ENCODE peak calls at places on chromosomes 2 and 18, in four cellular contexts. G is K562, F is GM12878, N is HepG2. P is an unnamed sample.

GRCh38 chr2:107337209-107337898 is 451.4 kb upstream of the ST6GAL2 start:
- DNase-seq in G (no peak), F (no peak), N (no peak), P (no peak)

GRCh38 chr2:202036601-202037037 is 3.0 kb downstream of the FZD7 start:
- DNase-seq in G (no peak), F (no peak), N (no peak), P (peak; percentile 38)

GRCh38 chr18:22691988-22692710 is 241.0 kb upstream of the RBBP8 start:
- DNase-seq in G (no peak), F (no peak), N (no peak), P (no peak)

GRCh38 chr18:5159080-5159479 is 38.0 kb downstream of the AKAIN1 start:
- DNase-seq in G (no peak), F (no peak), N (no peak), P (no peak)

GRCh38 chr2:235541016-235541415 is 47.2 kb downstream of the AGAP1 start:
- DNase-seq in G (no peak), F (no peak), N (peak; percentile 35), P (no peak)

GRCh38 chr2:118044849-118045248 is 31.0 kb upstream of the CCDC93 start:
- DNase-seq in G (no peak), F (no peak), N (no peak), P (no peak)

GRCh38 chr2:146642066-146642465 is 1202.8 kb upstream of the ACVR2A start:
- DNase-seq in G (no peak), F (no peak), N (peak; percentile 15), P (no peak)

GRCh38 chr2:144681389-144681788 is 161.5 kb upstream of the ZEB2 start:
- DNase-seq in G (no peak), F (no peak), N (no peak), P (no peak)

GRCh38 chr2:1645761-1646476 is 98.4 kb downstream of the PXDN start:
- DNase-seq in G (no peak), F (no peak), N (no peak), P (no peak)

GRCh38 chr2:196963043-196963442 is 36.5 kb upstream of the PGAP1 start:
- DNase-seq in G (no peak), F (no peak), N (no peak), P (no peak)

GRCh38 chr2:75994759-75995158 is 284.0 kb upstream of the GCFC2 start:
- DNase-seq in G (no peak), F (no peak), N (peak; percentile 35), P (peak; percentile 12)

GRCh38 chr2:157876771-157877108 is 610 bp upstream of the ACVR1 start:
- DNase-seq in G (no peak), F (no peak), N (no peak), P (no peak)

GRCh38 chr2:36889782-36890181 is 76.6 kb downstream of the STRN start:
- DNase-seq in G (no peak), F (no peak), N (peak; percentile 35), P (no peak)

GRCh38 chr2:219520079-219520478 is 5.8 kb downstream of the ASIC4 start:
- DNase-seq in G (no peak), F (no peak), N (no peak), P (no peak)

GRCh38 chr2:227826563-227826962 is 12.9 kb downstream of the CCL20 start:
- DNase-seq in G (no peak), F (no peak), N (no peak), P (no peak)

GRCh38 chr2:46481541-46482193 is 2.3 kb downstream of the TMEM247 start:
- DNase-seq in G (no peak), F (no peak), N (no peak), P (no peak)

GRCh38 chr2:190207929-190208328 is 111.7 kb downstream of the HIBCH start:
- DNase-seq in G (no peak), F (no peak), N (no peak), P (no peak)

GRCh38 chr2:45494275-45494977 is 116.6 kb downstream of the SRBD1 start:
- DNase-seq in G (peak; percentile 23), F (peak; percentile 21), N (peak; percentile 64), P (peak; percentile 47)

GRCh38 chr18:9474103-9474982 is 970 bp upstream of the RALBP1 start:
- DNase-seq in G (no peak), F (no peak), N (peak; percentile 66), P (peak; percentile 50)

GRCh38 chr2:112839407-112840067 is 3.0 kb upstream of the IL1B start:
- DNase-seq in G (no peak), F (no peak), N (no peak), P (no peak)

GRCh38 chr2:7430421-7430868 is 513.2 kb downstream of the RNF144A start:
- DNase-seq in G (no peak), F (no peak), N (no peak), P (no peak)

GRCh38 chr2:217954469-217954868 is 48.3 kb downstream of the TNS1 start:
- DNase-seq in G (no peak), F (no peak), N (no peak), P (no peak)

GRCh38 chr2:181036848-181037603 is 56.6 kb downstream of the UBE2E3 start:
- DNase-seq in G (no peak), F (no peak), N (no peak), P (no peak)

GRCh38 chr18:27185025-27185763 is at the start of gene CHST9:
- DNase-seq in G (no peak), F (no peak), N (no peak), P (peak; percentile 61)

GRCh38 chr2:29628882-29629281 is 292.5 kb downstream of the ALK start:
- DNase-seq in G (no peak), F (no peak), N (no peak), P (no peak)

GRCh38 chr2:85914916-85915315 is 26.1 kb upstream of the ST3GAL5 start:
- DNase-seq in G (no peak), F (no peak), N (no peak), P (no peak)
- TF ChIP-seq FOXK2 in G (no peak), F (no peak), N (no peak), P (no peak)

GRCh38 chr18:31798399-31798798 is 37.7 kb upstream of the SLC25A52 start:
- DNase-seq in G (no peak), F (no peak), N (no peak), P (no peak)
- TF ChIP-seq TARDBP in G (no peak), F (no peak), N (no peak), P (no peak)

GRCh38 chr2:106091219-106091618 is 102.9 kb downstream of the UXS1 start:
- DNase-seq in G (no peak), F (no peak), N (no peak), P (no peak)

GRCh38 chr2:106089611-106090010 is 104.5 kb downstream of the UXS1 start:
- DNase-seq in G (no peak), F (no peak), N (no peak), P (no peak)

GRCh38 chr2:106080955-106081354 is 113.1 kb downstream of the UXS1 start:
- DNase-seq in G (no peak), F (no peak), N (no peak), P (no peak)

GRCh38 chr2:106085441-106085911 is 108.6 kb downstream of the UXS1 start:
- DNase-seq in G (no peak), F (no peak), N (peak; percentile 38), P (peak; percentile 13)
- TF ChIP-seq FOXK2 in G (no peak), F (no peak), N (no peak), P (no peak)

DNA sequence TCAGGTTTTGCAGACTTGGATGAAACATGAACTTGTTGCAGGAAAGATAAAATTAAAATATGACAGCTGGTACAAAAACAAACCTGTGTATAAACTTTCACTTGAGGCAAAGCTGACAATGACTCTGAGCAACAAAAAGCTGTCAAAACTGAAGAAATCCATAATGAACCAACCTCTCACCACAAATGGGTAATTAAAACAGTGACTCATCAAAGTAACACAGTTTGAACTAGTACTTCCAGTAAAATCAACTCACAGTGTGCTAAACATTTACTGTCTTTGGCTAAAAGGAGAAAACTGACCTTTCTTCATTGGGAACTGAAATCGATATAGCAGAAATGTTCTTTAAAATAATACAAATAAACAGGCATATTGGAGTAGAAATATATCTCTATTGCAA is 209.7 kb downstream of the WDPCP start:
- DNase-seq in G (no peak), F (no peak), N (no peak), P (no peak)
- TF ChIP-seq TARDBP in G (no peak), F (no peak), N (no peak), P (no peak)

DNA sequence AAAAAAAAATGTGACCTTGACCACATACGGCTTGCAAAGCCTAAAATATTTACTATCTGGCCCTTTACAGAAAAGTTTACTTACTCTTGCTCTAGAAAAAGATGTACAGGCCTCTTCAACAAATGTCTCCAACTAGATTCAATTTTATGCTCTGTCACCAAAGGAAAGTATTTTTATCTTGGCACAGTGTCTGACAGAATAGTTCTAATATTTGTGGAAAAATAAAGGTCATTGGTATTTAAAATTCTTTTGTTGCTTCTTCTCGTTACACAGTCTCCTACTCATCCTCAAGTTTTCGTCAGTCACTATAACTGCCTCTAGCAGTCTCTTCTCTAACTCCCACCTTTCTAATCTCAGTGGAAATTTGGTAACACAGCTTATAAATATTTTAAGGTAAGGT is 1.4 kb downstream of the RBKS start:
- DNase-seq in G (no peak), F (no peak), N (no peak), P (no peak)
- TF ChIP-seq FOXK2 in G (no peak), F (no peak), N (no peak), P (no peak)

DNA sequence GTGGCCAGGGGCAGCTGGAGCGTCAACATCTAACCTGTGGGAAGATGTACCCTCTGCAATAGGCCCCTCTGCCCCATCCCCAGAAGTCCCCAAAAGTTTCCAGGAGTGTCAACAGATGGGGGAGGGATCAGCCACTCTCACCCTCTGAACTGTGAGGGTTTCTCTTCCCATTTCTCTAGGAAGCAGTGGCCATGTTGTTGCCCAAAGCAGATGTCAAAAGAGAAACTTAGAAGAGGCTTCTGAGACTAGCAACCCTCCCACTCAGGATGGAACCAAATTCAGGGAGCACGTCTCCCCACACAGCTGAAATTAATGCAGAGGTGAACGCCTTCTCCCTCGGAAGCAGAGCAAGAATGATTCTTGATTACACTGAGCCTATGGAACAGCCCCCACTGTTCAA is 70.3 kb downstream of the ARL4C start:
- DNase-seq in G (no peak), F (peak; percentile 34), N (no peak), P (no peak)
- TF ChIP-seq TARDBP in G (no peak), F (no peak), N (no peak), P (no peak)

GRCh38 chr18:48917579-48918101 is 33.1 kb downstream of the SMAD7 start:
- DNase-seq in G (peak; percentile 21), F (no peak), N (no peak), P (no peak)
- TF ChIP-seq FOXK2 in G (no peak), F (no peak), N (no peak), P (no peak)

DNA sequence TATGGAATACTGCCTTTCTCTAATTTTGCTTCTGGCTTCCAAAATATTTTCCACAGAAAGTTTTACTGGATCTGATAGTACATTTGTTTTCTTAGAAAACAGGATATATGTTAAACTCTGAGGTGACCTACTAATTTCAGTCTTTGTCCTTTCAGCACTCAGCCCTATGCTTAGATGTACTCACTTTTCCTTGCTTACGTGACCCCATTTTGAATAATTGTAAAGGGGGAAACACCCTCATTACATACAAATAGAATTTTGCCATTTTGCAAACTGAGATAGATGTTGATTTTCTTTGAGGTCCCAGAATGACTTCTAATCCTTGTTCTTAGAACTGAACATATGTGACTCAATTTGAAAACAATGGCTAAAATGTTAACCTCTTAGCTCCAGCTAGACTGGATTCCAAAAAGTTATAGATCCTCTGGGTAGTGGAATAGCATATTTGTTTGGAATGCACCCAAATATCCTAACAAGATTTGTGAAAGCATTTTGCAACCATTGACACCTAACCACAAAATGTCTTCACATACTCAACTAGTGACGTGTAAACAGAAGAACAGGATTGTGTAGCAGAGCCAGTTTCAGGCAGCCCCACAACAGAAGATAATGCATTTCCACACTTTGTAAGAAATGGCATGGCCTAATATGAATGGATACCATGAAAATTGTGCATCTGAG is 44.8 kb upstream of the EHBP1 start:
- DNase-seq in G (no peak), F (no peak), N (no peak), P (no peak)
- TF ChIP-seq TARDBP in G (no peak), F (no peak), N (no peak), P (no peak)

P was measured in HEK293T.